ENCODE peak calls at places on chromosomes 2 and 18, in ten cellular contexts. One of them, this sample, is unnamed.

GRCh38 chr2:160321025-160321424 is 121.0 kb upstream of the ITGB6 start:
- DNase-seq in tibial artery: no peak
- DNase-seq in cardiac fibroblast: no peak
- DNase-seq in IMR-90: no peak
- DNase-seq in CD8-positive, alpha-beta T cell: no peak
- DNase-seq in NB4: peak
- DNase-seq in B cell: no peak
- DNase-seq in uterus: no peak
- DNase-seq in endothelial cell: no peak
- DNase-seq in GM13977: no peak
- DNase-seq in this sample: no peak

GRCh38 chr2:7632420-7632819 is 715.2 kb downstream of the RNF144A start:
- DNase-seq in tibial artery: no peak
- DNase-seq in cardiac fibroblast: no peak
- DNase-seq in IMR-90: no peak
- DNase-seq in CD8-positive, alpha-beta T cell: no peak
- DNase-seq in NB4: no peak
- DNase-seq in B cell: no peak
- DNase-seq in uterus: no peak
- DNase-seq in endothelial cell: no peak
- DNase-seq in GM13977: no peak
- DNase-seq in this sample: no peak

GRCh38 chr2:118834440-118834810 is 13.0 kb downstream of the EN1 start:
- DNase-seq in tibial artery: no peak
- DNase-seq in cardiac fibroblast: no peak
- DNase-seq in IMR-90: no peak
- DNase-seq in CD8-positive, alpha-beta T cell: no peak
- DNase-seq in NB4: no peak
- DNase-seq in B cell: no peak
- DNase-seq in uterus: no peak
- DNase-seq in endothelial cell: no peak
- DNase-seq in GM13977: no peak
- DNase-seq in this sample: peak

GRCh38 chr2:8159966-8160603 is 521.8 kb upstream of the ID2 start:
- DNase-seq in tibial artery: no peak
- DNase-seq in cardiac fibroblast: no peak
- DNase-seq in IMR-90: no peak
- DNase-seq in CD8-positive, alpha-beta T cell: no peak
- DNase-seq in NB4: no peak
- DNase-seq in B cell: no peak
- DNase-seq in uterus: no peak
- DNase-seq in endothelial cell: no peak
- DNase-seq in GM13977: peak
- DNase-seq in this sample: peak

GRCh38 chr2:134320930-134321329 is 67.1 kb downstream of the MGAT5 start:
- DNase-seq in tibial artery: no peak
- DNase-seq in cardiac fibroblast: no peak
- DNase-seq in IMR-90: no peak
- DNase-seq in CD8-positive, alpha-beta T cell: peak
- DNase-seq in NB4: peak
- DNase-seq in B cell: peak
- DNase-seq in uterus: no peak
- DNase-seq in endothelial cell: no peak
- DNase-seq in GM13977: no peak
- DNase-seq in this sample: no peak

GRCh38 chr2:42949125-42949524 is 156.7 kb upstream of the HAAO start:
- DNase-seq in tibial artery: no peak
- DNase-seq in cardiac fibroblast: no peak
- DNase-seq in IMR-90: no peak
- DNase-seq in CD8-positive, alpha-beta T cell: no peak
- DNase-seq in NB4: no peak
- DNase-seq in B cell: peak
- DNase-seq in uterus: no peak
- DNase-seq in endothelial cell: no peak
- DNase-seq in GM13977: no peak
- DNase-seq in this sample: no peak

GRCh38 chr2:209976698-209977385 is 25.6 kb upstream of the RPE start:
- DNase-seq in tibial artery: no peak
- DNase-seq in cardiac fibroblast: no peak
- DNase-seq in IMR-90: no peak
- DNase-seq in CD8-positive, alpha-beta T cell: no peak
- DNase-seq in NB4: no peak
- DNase-seq in B cell: no peak
- DNase-seq in uterus: no peak
- DNase-seq in endothelial cell: no peak
- DNase-seq in GM13977: no peak
- DNase-seq in this sample: no peak

GRCh38 chr2:96296925-96297324 is 8.4 kb downstream of the SNRNP200 start:
- DNase-seq in tibial artery: no peak
- DNase-seq in cardiac fibroblast: no peak
- DNase-seq in IMR-90: no peak
- DNase-seq in CD8-positive, alpha-beta T cell: no peak
- DNase-seq in NB4: no peak
- DNase-seq in B cell: no peak
- DNase-seq in uterus: no peak
- DNase-seq in endothelial cell: no peak
- DNase-seq in GM13977: no peak
- DNase-seq in this sample: no peak

GRCh38 chr2:174663572-174663971 is 66.0 kb upstream of the WIPF1 start:
- DNase-seq in tibial artery: peak
- DNase-seq in cardiac fibroblast: no peak
- DNase-seq in IMR-90: no peak
- DNase-seq in CD8-positive, alpha-beta T cell: no peak
- DNase-seq in NB4: no peak
- DNase-seq in B cell: no peak
- DNase-seq in uterus: no peak
- DNase-seq in endothelial cell: peak
- DNase-seq in GM13977: no peak
- DNase-seq in this sample: no peak

GRCh38 chr2:181300600-181301291 is 156.4 kb upstream of the ITGA4 start:
- DNase-seq in tibial artery: no peak
- DNase-seq in cardiac fibroblast: no peak
- DNase-seq in IMR-90: no peak
- DNase-seq in CD8-positive, alpha-beta T cell: no peak
- DNase-seq in NB4: peak
- DNase-seq in B cell: no peak
- DNase-seq in uterus: no peak
- DNase-seq in endothelial cell: no peak
- DNase-seq in GM13977: no peak
- DNase-seq in this sample: no peak

GRCh38 chr2:133504566-133505505 is 63.4 kb downstream of the NCKAP5 start:
- DNase-seq in tibial artery: peak
- DNase-seq in cardiac fibroblast: peak
- DNase-seq in IMR-90: peak
- DNase-seq in CD8-positive, alpha-beta T cell: no peak
- DNase-seq in NB4: no peak
- DNase-seq in B cell: no peak
- DNase-seq in uterus: peak
- DNase-seq in endothelial cell: no peak
- DNase-seq in GM13977: no peak
- DNase-seq in this sample: no peak

GRCh38 chr2:144227427-144227826 is 292.5 kb downstream of the ZEB2 start:
- DNase-seq in tibial artery: no peak
- DNase-seq in cardiac fibroblast: no peak
- DNase-seq in IMR-90: no peak
- DNase-seq in CD8-positive, alpha-beta T cell: no peak
- DNase-seq in NB4: no peak
- DNase-seq in B cell: no peak
- DNase-seq in uterus: no peak
- DNase-seq in endothelial cell: no peak
- DNase-seq in GM13977: no peak
- DNase-seq in this sample: no peak

GRCh38 chr2:31213063-31213882 is 4.0 kb downstream of the CAPN14 start:
- DNase-seq in tibial artery: no peak
- DNase-seq in cardiac fibroblast: peak
- DNase-seq in IMR-90: no peak
- DNase-seq in CD8-positive, alpha-beta T cell: no peak
- DNase-seq in NB4: no peak
- DNase-seq in B cell: no peak
- DNase-seq in uterus: no peak
- DNase-seq in endothelial cell: no peak
- DNase-seq in GM13977: no peak
- DNase-seq in this sample: no peak

GRCh38 chr18:39698436-39698835 is 2132.8 kb upstream of the CELF4 start:
- DNase-seq in tibial artery: no peak
- DNase-seq in cardiac fibroblast: no peak
- DNase-seq in IMR-90: no peak
- DNase-seq in CD8-positive, alpha-beta T cell: no peak
- DNase-seq in NB4: no peak
- DNase-seq in B cell: no peak
- DNase-seq in uterus: no peak
- DNase-seq in endothelial cell: no peak
- DNase-seq in GM13977: no peak
- DNase-seq in this sample: no peak

GRCh38 chr2:202780514-202781021 is 91.0 kb downstream of the ICA1L start:
- DNase-seq in tibial artery: no peak
- DNase-seq in cardiac fibroblast: peak
- DNase-seq in IMR-90: peak
- DNase-seq in CD8-positive, alpha-beta T cell: no peak
- DNase-seq in NB4: no peak
- DNase-seq in B cell: no peak
- DNase-seq in uterus: no peak
- DNase-seq in endothelial cell: no peak
- DNase-seq in GM13977: peak
- DNase-seq in this sample: peak

GRCh38 chr18:48581941-48582340 is 43.1 kb downstream of the CTIF start:
- DNase-seq in tibial artery: no peak
- DNase-seq in cardiac fibroblast: no peak
- DNase-seq in IMR-90: no peak
- DNase-seq in CD8-positive, alpha-beta T cell: no peak
- DNase-seq in NB4: no peak
- DNase-seq in B cell: no peak
- DNase-seq in uterus: no peak
- DNase-seq in endothelial cell: no peak
- DNase-seq in GM13977: no peak
- DNase-seq in this sample: no peak

GRCh38 chr2:173612354-173612753 is 257.7 kb downstream of the CDCA7 start:
- DNase-seq in tibial artery: no peak
- DNase-seq in cardiac fibroblast: no peak
- DNase-seq in IMR-90: no peak
- DNase-seq in CD8-positive, alpha-beta T cell: no peak
- DNase-seq in NB4: peak
- DNase-seq in B cell: no peak
- DNase-seq in uterus: no peak
- DNase-seq in endothelial cell: no peak
- DNase-seq in GM13977: no peak
- DNase-seq in this sample: no peak

GRCh38 chr2:61426267-61426897 is 44.5 kb downstream of the USP34 start:
- DNase-seq in tibial artery: no peak
- DNase-seq in cardiac fibroblast: peak
- DNase-seq in IMR-90: no peak
- DNase-seq in CD8-positive, alpha-beta T cell: peak
- DNase-seq in NB4: peak
- DNase-seq in B cell: peak
- DNase-seq in uterus: no peak
- DNase-seq in endothelial cell: peak
- DNase-seq in GM13977: peak
- DNase-seq in this sample: peak
- TF ChIP-seq CTCF in tibial artery: no peak
- TF ChIP-seq CTCF in cardiac fibroblast: peak
- TF ChIP-seq CTCF in IMR-90: peak
- TF ChIP-seq CTCF in CD8-positive, alpha-beta T cell: peak
- TF ChIP-seq CTCF in NB4: peak
- TF ChIP-seq CTCF in B cell: peak
- TF ChIP-seq CTCF in uterus: no peak
- TF ChIP-seq CTCF in endothelial cell: peak
- TF ChIP-seq CTCF in GM13977: peak
- TF ChIP-seq CTCF in this sample: peak

GRCh38 chr2:72825271-72826155 is at the start of gene EXOC6B:
- DNase-seq in tibial artery: peak
- DNase-seq in cardiac fibroblast: peak
- DNase-seq in IMR-90: peak
- DNase-seq in CD8-positive, alpha-beta T cell: peak
- DNase-seq in NB4: peak
- DNase-seq in B cell: peak
- DNase-seq in uterus: peak
- DNase-seq in endothelial cell: peak
- DNase-seq in GM13977: peak
- DNase-seq in this sample: peak
- TF ChIP-seq CTCF in tibial artery: no peak
- TF ChIP-seq CTCF in cardiac fibroblast: no peak
- TF ChIP-seq CTCF in IMR-90: no peak
- TF ChIP-seq CTCF in CD8-positive, alpha-beta T cell: no peak
- TF ChIP-seq CTCF in NB4: no peak
- TF ChIP-seq CTCF in B cell: no peak
- TF ChIP-seq CTCF in uterus: peak
- TF ChIP-seq CTCF in endothelial cell: peak
- TF ChIP-seq CTCF in GM13977: no peak
- TF ChIP-seq CTCF in this sample: no peak

DNA sequence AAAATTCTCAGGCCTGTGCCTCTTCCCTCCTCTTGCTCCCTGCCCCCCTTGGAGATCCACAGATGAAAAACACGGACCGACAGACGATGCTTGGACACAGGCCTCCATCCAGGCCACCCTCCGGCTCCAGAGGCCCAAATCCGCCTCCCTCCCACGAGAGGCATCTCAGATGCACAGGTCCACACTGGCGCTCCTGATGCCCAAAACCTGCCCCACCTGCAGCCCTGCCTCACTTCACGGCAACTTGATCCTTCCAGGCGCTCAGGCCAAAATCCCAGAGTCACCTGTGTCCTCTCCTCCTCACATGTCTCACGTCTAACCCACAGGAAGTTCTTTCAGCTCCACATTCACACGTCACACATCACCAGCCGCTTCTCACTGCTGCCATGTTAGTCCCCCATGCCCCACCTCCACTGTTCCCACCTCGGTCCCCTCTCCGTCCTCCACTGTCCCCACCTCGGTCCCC is 7.2 kb upstream of the RAB17 start:
- DNase-seq in tibial artery: no peak
- DNase-seq in cardiac fibroblast: no peak
- DNase-seq in IMR-90: no peak
- DNase-seq in CD8-positive, alpha-beta T cell: no peak
- DNase-seq in NB4: no peak
- DNase-seq in B cell: no peak
- DNase-seq in uterus: no peak
- DNase-seq in endothelial cell: no peak
- DNase-seq in GM13977: no peak
- DNase-seq in this sample: no peak
- TF ChIP-seq CTCF in tibial artery: no peak
- TF ChIP-seq CTCF in cardiac fibroblast: no peak
- TF ChIP-seq CTCF in IMR-90: no peak
- TF ChIP-seq CTCF in CD8-positive, alpha-beta T cell: no peak
- TF ChIP-seq CTCF in NB4: no peak
- TF ChIP-seq CTCF in B cell: no peak
- TF ChIP-seq CTCF in uterus: no peak
- TF ChIP-seq CTCF in endothelial cell: no peak
- TF ChIP-seq CTCF in GM13977: no peak
- TF ChIP-seq CTCF in this sample: no peak

DNA sequence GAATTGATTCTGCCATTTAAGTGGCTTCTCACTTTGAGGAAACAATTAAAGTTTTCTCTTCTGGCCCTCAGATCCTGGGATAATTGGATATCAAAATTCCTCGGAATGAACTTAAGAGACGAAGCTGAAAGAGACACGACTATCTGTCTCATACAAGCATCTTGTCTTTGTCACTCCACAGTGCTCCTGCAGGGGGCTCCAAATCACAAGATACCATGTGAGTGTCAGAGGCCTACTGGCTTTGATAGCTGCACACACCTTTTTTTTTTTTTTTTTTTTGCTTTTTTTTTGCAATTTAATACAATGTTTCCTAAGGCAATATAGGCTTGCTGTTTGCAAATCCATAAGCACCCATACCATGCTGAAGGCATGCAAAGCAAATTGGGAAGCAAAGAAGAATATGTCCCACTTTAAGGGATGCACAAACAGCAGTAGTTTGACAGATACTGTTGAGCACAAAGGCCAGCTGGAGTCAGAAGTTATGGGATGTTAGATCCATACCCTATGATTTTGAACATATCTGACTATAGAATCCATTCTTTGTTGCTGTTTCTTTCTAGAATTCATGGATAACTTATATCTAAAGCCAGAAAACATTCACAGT is 109.0 kb upstream of the CBLN2 start:
- DNase-seq in tibial artery: no peak
- DNase-seq in cardiac fibroblast: peak
- DNase-seq in IMR-90: no peak
- DNase-seq in CD8-positive, alpha-beta T cell: no peak
- DNase-seq in NB4: peak
- DNase-seq in B cell: peak
- DNase-seq in uterus: no peak
- DNase-seq in endothelial cell: peak
- DNase-seq in GM13977: peak
- DNase-seq in this sample: peak
- TF ChIP-seq CTCF in tibial artery: no peak
- TF ChIP-seq CTCF in cardiac fibroblast: peak
- TF ChIP-seq CTCF in IMR-90: peak
- TF ChIP-seq CTCF in CD8-positive, alpha-beta T cell: peak
- TF ChIP-seq CTCF in NB4: peak
- TF ChIP-seq CTCF in B cell: peak
- TF ChIP-seq CTCF in uterus: no peak
- TF ChIP-seq CTCF in endothelial cell: peak
- TF ChIP-seq CTCF in GM13977: peak
- TF ChIP-seq CTCF in this sample: peak